ENCODE peak calls at places on chromosomes 11 and 22, in eight cellular contexts. Y is heart right ventricle, K is HFF-Myc, C is left ventricle myocardium inferior, O is right cardiac atrium, T is neural progenitor cell, J is aorta, L is suprapubic skin. B is an unnamed sample.

GRCh38 chr11:1829039-1829820 is 5.6 kb upstream of the SYT8 start:
- DNase-seq in O (no peak), J (peak), Y (no peak), L (no peak), T (no peak), K (no peak), C (no peak), B (peak)

GRCh38 chr11:85348945-85349344 is 278.2 kb downstream of the DLG2 start:
- DNase-seq in C (no peak), Y (no peak), K (no peak), L (no peak), T (no peak), O (no peak), J (no peak), B (no peak)

GRCh38 chr11:14342906-14343305 is 16.1 kb downstream of the RRAS2 start:
- DNase-seq in K (peak), C (no peak), J (no peak), O (no peak), T (no peak), L (no peak), Y (no peak), B (no peak)

GRCh38 chr22:25551396-25551795 is 13.1 kb upstream of the GRK3 start:
- DNase-seq in L (no peak), O (no peak), C (no peak), J (no peak), K (no peak), T (no peak), Y (no peak), B (no peak)

GRCh38 chr11:123505546-123506299 is 75.7 kb downstream of the GRAMD1B start:
- DNase-seq in L (no peak), Y (no peak), K (no peak), C (no peak), O (no peak), T (peak), J (no peak), B (peak)

GRCh38 chr22:31082606-31083376 is 1.7 kb downstream of the SMTN start:
- DNase-seq in L (peak), J (peak), K (no peak), T (peak), O (peak), C (peak), Y (peak), B (no peak)

GRCh38 chr11:19892876-19893275 is 180.2 kb downstream of the NAV2 start:
- DNase-seq in L (no peak), Y (no peak), K (no peak), T (no peak), C (no peak), J (no peak), O (no peak), B (no peak)

GRCh38 chr11:126991596-126991995 is 9.0 kb downstream of the KIRREL3 start:
- DNase-seq in C (no peak), O (no peak), J (no peak), T (no peak), K (no peak), Y (no peak), L (no peak), B (no peak)

GRCh38 chr11:128157423-128158298 is 429.7 kb downstream of the ETS1 start:
- DNase-seq in L (no peak), Y (no peak), J (no peak), T (peak), K (peak), C (no peak), O (no peak), B (no peak)

GRCh38 chr11:74966651-74967050 is 17.6 kb downstream of the SPCS2 start:
- DNase-seq in J (no peak), L (no peak), O (no peak), C (no peak), K (no peak), Y (no peak), T (no peak), B (no peak)

GRCh38 chr11:116931206-116931953 is 94.0 kb upstream of the APOA1 start:
- DNase-seq in Y (no peak), J (no peak), K (no peak), C (no peak), T (no peak), O (no peak), L (peak), B (no peak)

GRCh38 chr11:123173040-123173855 is 21.8 kb downstream of the CLMP start:
- DNase-seq in J (no peak), Y (no peak), L (no peak), C (no peak), T (no peak), O (no peak), K (peak), B (peak)

GRCh38 chr11:63998558-63999348 is 12.5 kb downstream of the OTUB1 start:
- DNase-seq in J (no peak), Y (no peak), O (peak), K (no peak), T (peak), C (peak), L (no peak), B (no peak)

GRCh38 chr11:64000026-64000739 is 13.9 kb downstream of the OTUB1 start:
- DNase-seq in T (peak), C (peak), J (peak), L (no peak), Y (peak), K (no peak), O (peak), B (no peak)

GRCh38 chr11:63999349-64000025 is 13.2 kb downstream of the OTUB1 start:
- DNase-seq in K (no peak), C (peak), L (peak), T (peak), Y (peak), O (peak), J (peak), B (no peak)

GRCh38 chr11:64001552-64002427 is 15.6 kb downstream of the OTUB1 start:
- DNase-seq in K (no peak), L (no peak), Y (no peak), J (no peak), T (no peak), O (peak), C (peak), B (no peak)

GRCh38 chr11:64000740-64001514 is 14.7 kb downstream of the OTUB1 start:
- DNase-seq in L (no peak), Y (no peak), C (no peak), T (peak), K (no peak), J (no peak), O (peak), B (no peak)
- H3K4me3 ChIP-seq in L (peak), Y (peak), C (peak), T (peak), K (no peak), J (no peak), O (peak), B (no peak)

DNA sequence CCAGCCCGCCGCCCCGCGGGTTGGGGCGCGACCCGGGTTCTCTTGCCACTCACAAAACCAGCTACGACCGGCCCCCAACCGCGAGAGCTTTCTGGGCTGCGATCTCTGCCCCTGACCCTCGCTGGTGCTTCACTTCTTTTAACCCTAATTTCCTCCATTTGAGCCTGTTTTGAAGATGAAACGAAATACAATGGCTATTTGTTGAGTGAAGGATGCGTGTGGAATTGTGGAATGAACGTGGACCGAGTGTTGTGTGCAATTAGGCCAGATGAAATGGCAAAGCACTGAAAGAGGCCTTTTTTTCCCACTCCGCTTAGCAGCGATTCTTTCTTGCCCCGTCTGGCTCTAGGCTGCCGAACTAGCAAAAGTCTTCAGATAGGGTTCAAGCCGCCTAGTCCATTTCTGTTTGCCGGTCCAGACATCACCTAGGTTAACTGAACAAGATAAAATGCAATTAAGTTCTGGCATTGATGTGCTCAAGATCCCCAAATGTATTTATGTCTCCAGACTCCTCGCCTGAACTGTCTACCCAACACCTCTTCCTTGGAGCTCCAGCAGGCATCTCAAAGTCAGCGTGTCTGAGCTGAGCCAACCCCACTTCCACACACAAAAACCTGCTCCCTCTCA is 438 bp upstream of the TMEM184B start:
- DNase-seq in Y (no peak), K (no peak), O (no peak), L (no peak), T (no peak), J (no peak), C (no peak), B (no peak)
- H3K4me3 ChIP-seq in Y (peak), K (peak), O (peak), L (peak), T (peak), J (peak), C (peak), B (peak)

DNA sequence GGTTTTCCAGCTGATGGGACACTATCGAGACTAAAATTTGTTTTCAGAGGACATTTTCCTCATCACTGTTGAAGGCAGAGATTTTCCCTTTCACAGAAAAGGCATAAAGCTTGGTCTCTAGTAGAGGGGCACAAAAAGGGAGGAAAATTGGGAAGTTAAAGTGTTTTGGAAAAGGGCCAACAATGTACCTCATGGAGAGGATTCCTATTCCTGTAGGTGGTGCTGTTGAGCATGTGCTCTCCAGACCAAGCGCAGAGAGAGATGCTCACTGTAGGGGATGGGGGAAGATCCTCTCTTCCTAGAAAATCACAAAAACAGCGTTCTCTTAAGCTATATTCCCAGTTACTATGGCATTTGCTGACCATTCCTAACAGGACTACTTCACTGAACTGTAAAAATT is 44.9 kb downstream of the OR4C46 start:
- DNase-seq in Y (no peak), L (no peak), T (no peak), C (no peak), K (no peak), J (no peak), O (no peak), B (no peak)
- H3K4me3 ChIP-seq in Y (no peak), L (no peak), T (no peak), C (no peak), K (no peak), J (no peak), O (no peak), B (no peak)

GRCh38 chr11:70595452-70595851 is 197.1 kb downstream of the CTTN start:
- DNase-seq in J (no peak), O (no peak), T (no peak), K (no peak), C (no peak), L (no peak), Y (no peak), B (no peak)

GRCh38 chr11:70593446-70593983 is 195.2 kb downstream of the CTTN start:
- DNase-seq in O (no peak), T (no peak), K (no peak), Y (no peak), C (no peak), L (no peak), J (no peak), B (no peak)

GRCh38 chr11:70592641-70593165 is 194.4 kb downstream of the CTTN start:
- DNase-seq in C (no peak), L (no peak), O (no peak), Y (no peak), T (no peak), J (no peak), K (no peak), B (no peak)

GRCh38 chr11:70595016-70595415 is 196.7 kb downstream of the CTTN start:
- DNase-seq in O (no peak), T (no peak), Y (no peak), C (no peak), J (no peak), L (no peak), K (no peak), B (no peak)

DNA sequence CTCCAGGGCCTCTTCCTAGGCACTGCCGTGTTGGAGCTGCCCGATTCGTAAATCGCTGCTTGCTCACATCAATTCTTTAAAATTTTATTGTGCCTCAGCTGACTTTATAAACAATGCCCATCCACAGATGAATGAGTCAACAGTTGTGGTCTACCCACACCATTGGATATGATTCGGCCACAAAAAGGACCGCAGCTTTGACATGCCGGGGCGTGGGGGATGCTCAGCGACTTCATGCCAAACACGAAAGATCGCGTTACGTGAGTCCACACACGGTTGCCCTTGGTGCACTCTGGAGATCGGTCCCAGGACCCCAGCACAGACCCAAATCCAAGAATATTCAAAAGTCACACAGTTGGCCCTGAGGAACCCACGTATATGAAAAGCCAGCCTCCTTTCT is 195.7 kb downstream of the CTTN start:
- DNase-seq in L (no peak), C (no peak), O (no peak), J (no peak), Y (no peak), T (no peak), K (no peak), B (no peak)
- H3K4me3 ChIP-seq in L (no peak), C (no peak), O (no peak), J (no peak), Y (no peak), T (no peak), K (no peak), B (no peak)

GRCh38 chr11:27355575-27356104 is 7.4 kb downstream of the CCDC34 start:
- DNase-seq in C (no peak), T (no peak), O (no peak), L (no peak), J (no peak), Y (no peak), K (no peak), B (no peak)

GRCh38 chr11:27356624-27357222 is 6.3 kb downstream of the CCDC34 start:
- DNase-seq in O (no peak), L (no peak), J (no peak), K (no peak), C (no peak), T (no peak), Y (no peak), B (no peak)

GRCh38 chr11:27362032-27362431 is 983 bp downstream of the CCDC34 start:
- DNase-seq in L (no peak), O (no peak), K (no peak), T (no peak), J (no peak), Y (no peak), C (no peak), B (no peak)

GRCh38 chr11:27357250-27357649 is 5.8 kb downstream of the CCDC34 start:
- DNase-seq in T (no peak), C (no peak), J (no peak), Y (no peak), L (no peak), K (no peak), O (no peak), B (no peak)

GRCh38 chr11:27358306-27358705 is 4.7 kb downstream of the CCDC34 start:
- DNase-seq in Y (no peak), O (no peak), T (no peak), C (no peak), J (no peak), K (no peak), L (no peak), B (no peak)
- H3K4me3 ChIP-seq in Y (no peak), O (no peak), T (no peak), C (no peak), J (no peak), K (no peak), L (no peak), B (no peak)

B was measured in kidney epithelial cell.